ENCODE peak calls at places on chromosome 16, in five cellular contexts. One of them, this sample, is unnamed.

GRCh38 chr16:57611184-57611583 is 17.2 kb upstream of the ADGRG1 start:
- DNase-seq in HL-60: no peak
- DNase-seq in progenitor cell of endocrine pancreas: no peak
- DNase-seq in fibroblast of mammary gland: peak; percentile 66
- DNase-seq in EH: peak; percentile 54
- DNase-seq in this sample: no peak

GRCh38 chr16:67723151-67723915 is 4.2 kb upstream of the GFOD2 start:
- DNase-seq in progenitor cell of endocrine pancreas: no peak
- DNase-seq in fibroblast of mammary gland: peak; percentile 40
- DNase-seq in EH: peak; percentile 93
- DNase-seq in HL-60: no peak
- DNase-seq in this sample: peak; percentile 91

GRCh38 chr16:61872778-61873119 is 163.5 kb downstream of the CDH8 start:
- DNase-seq in progenitor cell of endocrine pancreas: no peak
- DNase-seq in HL-60: no peak
- DNase-seq in fibroblast of mammary gland: no peak
- DNase-seq in EH: no peak
- DNase-seq in this sample: no peak

GRCh38 chr16:2782583-2783351 is 4.6 kb downstream of the PRSS33 start:
- DNase-seq in EH: no peak
- DNase-seq in progenitor cell of endocrine pancreas: no peak
- DNase-seq in HL-60: no peak
- DNase-seq in fibroblast of mammary gland: no peak
- DNase-seq in this sample: no peak

GRCh38 chr16:83682126-83682857 is 125.5 kb upstream of the HSBP1 start:
- DNase-seq in progenitor cell of endocrine pancreas: no peak
- DNase-seq in fibroblast of mammary gland: no peak
- DNase-seq in EH: no peak
- DNase-seq in HL-60: no peak
- DNase-seq in this sample: no peak

GRCh38 chr16:10322723-10323527 is 62.9 kb upstream of the ATF7IP2 start:
- DNase-seq in progenitor cell of endocrine pancreas: no peak
- DNase-seq in HL-60: no peak
- DNase-seq in EH: no peak
- DNase-seq in fibroblast of mammary gland: no peak
- DNase-seq in this sample: no peak

GRCh38 chr16:54654429-54654828 is 276.2 kb upstream of the IRX5 start:
- DNase-seq in progenitor cell of endocrine pancreas: no peak
- DNase-seq in EH: no peak
- DNase-seq in HL-60: no peak
- DNase-seq in fibroblast of mammary gland: no peak
- DNase-seq in this sample: no peak

GRCh38 chr16:28873543-28874201 is 4.6 kb upstream of the ATP2A1 start:
- DNase-seq in HL-60: peak; percentile 49
- DNase-seq in fibroblast of mammary gland: peak; percentile 7
- DNase-seq in progenitor cell of endocrine pancreas: no peak
- DNase-seq in EH: peak; percentile 22
- DNase-seq in this sample: no peak

GRCh38 chr16:85393674-85394510 is 219.2 kb upstream of the GSE1 start:
- DNase-seq in HL-60: peak; percentile 35
- DNase-seq in progenitor cell of endocrine pancreas: peak; percentile 81
- DNase-seq in EH: peak; percentile 52
- DNase-seq in fibroblast of mammary gland: peak; percentile 32
- DNase-seq in this sample: peak; percentile 80

GRCh38 chr16:49332589-49333267 is 40.9 kb upstream of the C16orf78 start:
- DNase-seq in EH: no peak
- DNase-seq in HL-60: no peak
- DNase-seq in progenitor cell of endocrine pancreas: no peak
- DNase-seq in fibroblast of mammary gland: no peak
- DNase-seq in this sample: no peak

GRCh38 chr16:50747206-50747956 is 5.5 kb downstream of the CYLD start:
- DNase-seq in fibroblast of mammary gland: peak; percentile 27
- DNase-seq in EH: peak; percentile 16
- DNase-seq in HL-60: peak; percentile 45
- DNase-seq in progenitor cell of endocrine pancreas: no peak
- DNase-seq in this sample: no peak

GRCh38 chr16:82700541-82701240 is 73.9 kb downstream of the CDH13 start:
- DNase-seq in EH: peak; percentile 86
- DNase-seq in progenitor cell of endocrine pancreas: no peak
- DNase-seq in fibroblast of mammary gland: no peak
- DNase-seq in HL-60: no peak
- DNase-seq in this sample: peak; percentile 1

GRCh38 chr16:11524098-11524760 is 62.5 kb downstream of the LITAF start:
- DNase-seq in HL-60: no peak
- DNase-seq in progenitor cell of endocrine pancreas: no peak
- DNase-seq in EH: no peak
- DNase-seq in fibroblast of mammary gland: no peak
- DNase-seq in this sample: no peak

GRCh38 chr16:11349599-11350276 is 4.5 kb downstream of the RMI2 start:
- DNase-seq in EH: peak; percentile 91
- DNase-seq in progenitor cell of endocrine pancreas: no peak
- DNase-seq in HL-60: peak; percentile 75
- DNase-seq in fibroblast of mammary gland: peak; percentile 86
- DNase-seq in this sample: peak; percentile 71

GRCh38 chr16:89123001-89123830 is 29.6 kb downstream of the ACSF3 start:
- DNase-seq in EH: no peak
- DNase-seq in fibroblast of mammary gland: peak; percentile 20
- DNase-seq in HL-60: no peak
- DNase-seq in progenitor cell of endocrine pancreas: no peak
- DNase-seq in this sample: no peak

GRCh38 chr16:30535777-30536190 is 1.1 kb upstream of the ZNF747 start:
- DNase-seq in HL-60: peak; percentile 86
- DNase-seq in progenitor cell of endocrine pancreas: no peak
- DNase-seq in fibroblast of mammary gland: peak; percentile 71
- DNase-seq in EH: peak; percentile 79
- DNase-seq in this sample: peak; percentile 77

GRCh38 chr16:85570213-85570734 is 42.8 kb upstream of the GSE1 start:
- DNase-seq in progenitor cell of endocrine pancreas: no peak
- DNase-seq in EH: no peak
- DNase-seq in HL-60: no peak
- DNase-seq in fibroblast of mammary gland: no peak
- DNase-seq in this sample: no peak

GRCh38 chr16:2486645-2487516 is 12.0 kb downstream of the TBC1D24 start:
- DNase-seq in fibroblast of mammary gland: no peak
- DNase-seq in progenitor cell of endocrine pancreas: no peak
- DNase-seq in HL-60: peak; percentile 87
- DNase-seq in EH: peak; percentile 52
- DNase-seq in this sample: peak; percentile 64

GRCh38 chr16:71255721-71256120 is 25.2 kb upstream of the HYDIN start:
- DNase-seq in HL-60: no peak
- DNase-seq in fibroblast of mammary gland: no peak
- DNase-seq in EH: no peak
- DNase-seq in progenitor cell of endocrine pancreas: no peak
- DNase-seq in this sample: no peak

GRCh38 chr16:4679156-4679853 is 14.1 kb upstream of the NUDT16L1 start:
- DNase-seq in progenitor cell of endocrine pancreas: no peak
- DNase-seq in fibroblast of mammary gland: no peak
- DNase-seq in HL-60: no peak
- DNase-seq in EH: no peak
- DNase-seq in this sample: no peak

GRCh38 chr16:81826523-81826922 is 47.4 kb downstream of the PLCG2 start:
- DNase-seq in EH: no peak
- DNase-seq in fibroblast of mammary gland: no peak
- DNase-seq in progenitor cell of endocrine pancreas: no peak
- DNase-seq in HL-60: no peak
- DNase-seq in this sample: no peak

GRCh38 chr16:67404740-67405226 is 11.5 kb upstream of the TPPP3 start:
- DNase-seq in HL-60: no peak
- DNase-seq in EH: no peak
- DNase-seq in progenitor cell of endocrine pancreas: no peak
- DNase-seq in fibroblast of mammary gland: no peak
- DNase-seq in this sample: no peak

This sample was measured in astrocyte of the hippocampus.